ENCODE peak calls at places on chromosomes 3 and 15, in four cellular contexts. F is CD8-positive, alpha-beta memory T cell; A is left ventricle myocardium inferior; N is fibroblast of lung. S is an unnamed sample. For H3K4me1, the result is how much of the 10 kb centered on the place peaks cover.

GRCh38 chr3:51620543-51620942 is 50.5 kb upstream of the TEX264 start:
- DNase-seq in A (no peak), N (peak), F (no peak), S (no peak)

GRCh38 chr15:95302206-95302605 is 1028.3 kb upstream of the NR2F2 start:
- DNase-seq in A (no peak), N (no peak), F (no peak), S (no peak)

GRCh38 chr3:134777341-134777740 is 17.7 kb upstream of the EPHB1 start:
- DNase-seq in F (no peak), N (no peak), A (no peak), S (no peak)

GRCh38 chr3:126582286-126582685 is 23.6 kb upstream of the C3orf22 start:
- DNase-seq in N (no peak), A (no peak), F (no peak), S (no peak)

GRCh38 chr3:52851348-52851747 is 16.5 kb upstream of the MUSTN1 start:
- DNase-seq in N (peak), F (no peak), A (no peak), S (no peak)

GRCh38 chr15:40272713-40273056 is 10.2 kb downstream of the ANKRD63 start:
- DNase-seq in F (no peak), N (no peak), A (no peak), S (no peak)

GRCh38 chr15:74793135-74794028 is 11.5 kb downstream of the CSK start:
- DNase-seq in N (no peak), F (peak), A (no peak), S (no peak)

GRCh38 chr3:63228677-63229076 is 49.4 kb upstream of the SYNPR start:
- DNase-seq in F (no peak), N (peak), A (no peak), S (no peak)

GRCh38 chr15:57031605-57032004 is 113.2 kb downstream of the TCF12 start:
- DNase-seq in N (peak), A (no peak), F (no peak), S (no peak)

GRCh38 chr3:154130540-154130939 is 9.3 kb downstream of the ARHGEF26 start:
- DNase-seq in A (no peak), N (no peak), F (no peak), S (no peak)

GRCh38 chr3:143329567-143330164 is 210.1 kb downstream of the CHST2 start:
- DNase-seq in A (no peak), N (no peak), F (no peak), S (no peak)

GRCh38 chr3:46423588-46423987 is 16.5 kb downstream of the CCRL2 start:
- DNase-seq in A (no peak), F (no peak), N (no peak), S (no peak)

GRCh38 chr3:15638193-15638890 is 36.8 kb downstream of the BTD start:
- DNase-seq in F (no peak), A (no peak), N (peak), S (no peak)

GRCh38 chr3:71753716-71754609 is at the start of gene GPR27:
- DNase-seq in F (no peak), N (peak), A (peak), S (no peak)

GRCh38 chr15:55742498-55742926 is 440 bp downstream of the PRTG start:
- DNase-seq in N (peak), A (peak), F (no peak), S (no peak)

GRCh38 chr3:4223783-4224182 is 79.4 kb upstream of the SETMAR start:
- DNase-seq in F (no peak), N (no peak), A (no peak), S (no peak)

GRCh38 chr15:36075333-36075732 is 504.1 kb upstream of the CDIN1 start:
- DNase-seq in N (peak), A (no peak), F (no peak), S (no peak)

GRCh38 chr3:39086066-39086657 is 21.3 kb downstream of the GORASP1 start:
- DNase-seq in A (no peak), N (no peak), F (no peak), S (no peak)

GRCh38 chr3:66378256-66378655 is 122.6 kb downstream of the LRIG1 start:
- DNase-seq in N (no peak), A (no peak), F (peak), S (no peak)

GRCh38 chr3:13282986-13283876 is 136.9 kb downstream of the NUP210 start:
- DNase-seq in F (no peak), N (no peak), A (no peak), S (no peak)

GRCh38 chr3:3699816-3700633 is 99.2 kb upstream of the LRRN1 start:
- DNase-seq in F (no peak), N (no peak), A (no peak), S (no peak)

GRCh38 chr3:30639937-30640336 is 33.5 kb downstream of the TGFBR2 start:
- DNase-seq in N (no peak), A (no peak), F (no peak), S (no peak)

GRCh38 chr15:22966321-22967083 is 13.7 kb downstream of the CYFIP1 start:
- DNase-seq in F (no peak), N (no peak), A (no peak), S (no peak)

GRCh38 chr15:88644741-88645140 is 5.9 kb downstream of the ISG20 start:
- DNase-seq in A (no peak), F (no peak), N (no peak), S (no peak)

GRCh38 chr3:43104039-43104438 is 1.8 kb downstream of the POMGNT2 start:
- DNase-seq in A (no peak), F (no peak), N (no peak), S (no peak)

GRCh38 chr15:69573815-69574472 is 121.3 kb downstream of the RPLP1 start:
- DNase-seq in N (no peak), A (no peak), F (no peak), S (no peak)

GRCh38 chr3:155069729-155070128 is 10.4 kb upstream of the MME start:
- DNase-seq in N (peak), A (no peak), F (no peak), S (no peak)

GRCh38 chr3:190260301-190260700 is 61.9 kb downstream of the CLDN1 start:
- DNase-seq in F (no peak), N (peak), A (no peak), S (no peak)

GRCh38 chr3:190261015-190261414 is 61.2 kb downstream of the CLDN1 start:
- DNase-seq in N (peak), A (no peak), F (no peak), S (no peak)

GRCh38 chr3:190261740-190262139 is 60.5 kb downstream of the CLDN1 start:
- DNase-seq in F (no peak), A (no peak), N (no peak), S (no peak)

GRCh38 chr3:190258634-190259033 is 63.6 kb downstream of the CLDN1 start:
- DNase-seq in N (no peak), F (no peak), A (peak), S (no peak)
- H3K4me3 ChIP-seq in N (no peak), F (no peak), A (no peak), S (no peak)

GRCh38 chr3:33440328-33440577 is at the start of gene UBP1:
- DNase-seq in A (peak), N (no peak), F (peak), S (no peak)

GRCh38 chr3:33437556-33438283 is 2.5 kb downstream of the UBP1 start:
- DNase-seq in F (no peak), N (peak), A (peak), S (no peak)

GRCh38 chr3:33439421-33440327 is 531 bp downstream of the UBP1 start:
- DNase-seq in N (peak), F (peak), A (peak), S (peak)

GRCh38 chr3:33438871-33439270 is 1.3 kb downstream of the UBP1 start:
- DNase-seq in N (peak), F (no peak), A (no peak), S (no peak)

GRCh38 chr3:33438284-33438668 is 1.9 kb downstream of the UBP1 start:
- DNase-seq in N (peak), A (no peak), F (no peak), S (no peak)
- H3K4me1 ChIP-seq in N (under half), A (half or more), F (under half), S (under half)

DNA sequence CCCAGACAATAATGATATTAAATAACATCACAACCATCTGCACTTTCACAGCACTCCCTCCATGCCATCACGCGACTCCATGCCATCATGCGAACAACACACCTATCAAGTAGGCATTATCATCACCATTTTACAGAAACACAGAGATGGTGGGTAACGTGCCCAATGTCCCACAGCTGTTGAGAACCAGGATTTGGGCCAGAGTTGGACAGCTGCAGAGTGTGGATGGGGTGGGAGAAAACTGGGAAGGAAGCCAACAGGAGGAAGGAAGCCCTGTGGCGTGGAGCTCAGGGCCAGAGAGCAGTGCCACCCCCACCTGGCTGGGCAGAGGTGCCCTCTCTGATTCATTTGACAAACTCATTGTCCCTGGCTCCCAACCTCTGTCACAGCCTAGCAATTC is 29.0 kb downstream of the RBPMS2 start:
- DNase-seq in A (no peak), N (no peak), F (no peak), S (no peak)
- H3K27ac ChIP-seq in A (peak), N (no peak), F (no peak), S (peak)

DNA sequence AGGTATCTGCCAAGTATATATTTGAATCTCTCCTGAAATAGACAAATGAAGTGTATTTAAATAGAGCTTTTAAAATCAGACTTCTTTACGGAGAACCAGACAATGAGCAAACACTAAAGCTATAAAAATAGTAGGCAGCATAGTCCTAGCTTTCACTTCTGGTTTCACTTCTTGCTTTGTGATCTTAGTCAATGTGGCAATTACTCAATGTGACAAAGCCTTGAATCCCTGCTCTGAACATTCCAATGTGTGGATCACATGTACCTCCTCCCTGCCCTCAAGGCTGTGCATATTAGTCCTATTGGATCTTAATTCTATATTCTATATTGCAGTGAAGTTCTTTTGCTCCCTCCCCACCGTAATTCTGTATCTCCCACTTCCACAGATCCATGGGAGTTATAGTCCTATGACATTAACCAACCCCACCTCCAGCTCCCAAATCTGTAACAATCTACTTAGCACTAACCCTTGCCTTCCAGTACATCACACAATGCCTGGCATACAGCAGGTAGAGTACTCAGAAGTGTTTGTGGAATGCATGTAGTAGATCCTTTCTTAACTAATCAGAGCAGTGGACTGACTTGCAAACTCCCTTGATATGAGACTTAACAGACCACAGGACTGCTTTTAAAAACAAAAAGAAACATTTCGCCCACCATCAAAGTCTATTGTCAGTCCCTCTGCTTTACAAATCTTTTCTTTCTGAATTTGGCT is 24.3 kb upstream of the CP start:
- DNase-seq in N (peak), A (no peak), F (no peak), S (no peak)
- H3K4me3 ChIP-seq in N (no peak), A (peak), F (no peak), S (no peak)

GRCh38 chr15:94064676-94065313 is 166.6 kb upstream of the MCTP2 start:
- DNase-seq in A (no peak), F (no peak), N (no peak), S (no peak)
- H3K4me1 ChIP-seq in A (under half), F (under half), N (under half), S (under half)

GRCh38 chr3:73622135-73622534 is 2.6 kb downstream of the PDZRN3 start:
- DNase-seq in F (no peak), N (peak), A (peak), S (no peak)

GRCh38 chr3:73623316-73623715 is 1.4 kb downstream of the PDZRN3 start:
- DNase-seq in A (peak), N (peak), F (no peak), S (no peak)

GRCh38 chr3:73623996-73624362 is 762 bp downstream of the PDZRN3 start:
- DNase-seq in N (peak), A (peak), F (no peak), S (no peak)

GRCh38 chr3:73618461-73618860 is 6.3 kb downstream of the PDZRN3 start:
- DNase-seq in A (no peak), N (no peak), F (no peak), S (no peak)

DNA sequence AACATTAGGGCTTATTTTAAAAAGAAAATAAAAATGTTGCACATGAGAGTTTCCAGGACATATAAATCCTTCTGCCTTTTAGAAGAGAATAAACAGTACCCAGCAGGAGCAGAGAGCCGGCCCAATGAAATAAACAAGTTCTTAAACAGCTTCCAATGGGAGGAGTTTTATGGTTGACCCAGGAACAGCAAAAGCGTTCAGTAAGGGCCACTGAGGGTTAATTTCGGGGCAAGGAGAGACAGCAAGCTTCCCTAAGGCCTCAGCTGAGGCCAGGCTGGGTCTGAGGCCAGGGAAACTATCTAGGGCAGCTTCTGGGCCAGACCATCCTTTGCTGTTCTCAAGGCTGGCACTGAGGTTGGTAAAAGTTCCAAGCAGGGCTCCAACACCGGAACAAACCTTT is 3.4 kb downstream of the PDZRN3 start:
- DNase-seq in F (no peak), N (peak), A (peak), S (no peak)
- H3K27ac ChIP-seq in F (no peak), N (peak), A (peak), S (peak)

DNA sequence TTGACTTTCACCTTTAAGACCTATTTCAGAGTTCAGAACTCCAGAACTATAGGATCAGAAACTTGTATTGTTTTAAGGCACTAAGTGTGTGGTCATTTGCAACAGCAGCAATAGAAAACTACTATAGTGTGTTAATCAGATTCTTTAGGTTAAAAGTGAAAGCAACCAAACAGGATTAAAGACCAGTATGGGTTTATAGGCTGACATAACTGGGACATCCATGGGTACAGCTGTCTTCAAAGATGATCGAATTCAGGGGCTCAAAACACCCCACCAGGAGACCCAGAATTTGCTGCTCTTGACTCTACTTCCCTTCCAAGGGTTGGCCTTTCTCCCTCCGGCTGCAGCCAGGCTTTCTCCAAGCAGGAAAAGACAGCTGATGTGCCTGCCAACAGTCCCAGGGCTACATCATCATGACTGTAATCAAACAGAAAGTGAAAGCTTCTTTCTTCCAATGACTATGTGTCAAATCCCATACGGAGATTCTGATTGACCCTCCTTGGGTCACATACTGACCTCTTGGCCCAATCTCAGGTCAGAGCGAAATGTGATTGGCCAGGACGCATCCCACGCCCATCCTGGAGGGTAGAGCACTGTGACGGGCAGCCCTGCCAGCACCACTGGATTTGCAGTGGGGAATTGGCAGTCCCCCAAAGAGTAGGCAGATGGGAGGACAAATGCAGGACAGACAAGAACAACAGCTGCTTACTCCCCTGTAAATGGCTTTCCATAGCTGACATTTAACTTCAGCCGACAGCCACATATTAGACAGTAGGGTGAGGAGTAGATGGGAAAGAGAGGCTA is 51.4 kb upstream of the RNF7 start:
- DNase-seq in N (peak), F (no peak), A (peak), S (peak)
- H3K4me3 ChIP-seq in N (peak), F (peak), A (peak), S (peak)

GRCh38 chr15:48858401-48858800 is 19.5 kb upstream of the EID1 start:
- DNase-seq in F (no peak), N (peak), A (no peak), S (no peak)
- H3K4me1 ChIP-seq in F (under half), N (under half), A (under half), S (under half)

GRCh38 chr15:68531794-68532193 is 47.0 kb upstream of the CORO2B start:
- DNase-seq in N (no peak), F (no peak), A (no peak), S (no peak)

GRCh38 chr15:68526269-68526668 is 52.5 kb upstream of the CORO2B start:
- DNase-seq in N (peak), F (no peak), A (no peak), S (no peak)

GRCh38 chr15:68525815-68526214 is 53.0 kb upstream of the CORO2B start:
- DNase-seq in N (no peak), F (no peak), A (no peak), S (no peak)

GRCh38 chr15:68526784-68527183 is 52.0 kb upstream of the CORO2B start:
- DNase-seq in N (no peak), A (no peak), F (no peak), S (no peak)

GRCh38 chr15:68528891-68529290 is 49.9 kb upstream of the CORO2B start:
- DNase-seq in F (no peak), A (no peak), N (no peak), S (no peak)
- H3K27ac ChIP-seq in F (no peak), A (no peak), N (no peak), S (no peak)

DNA sequence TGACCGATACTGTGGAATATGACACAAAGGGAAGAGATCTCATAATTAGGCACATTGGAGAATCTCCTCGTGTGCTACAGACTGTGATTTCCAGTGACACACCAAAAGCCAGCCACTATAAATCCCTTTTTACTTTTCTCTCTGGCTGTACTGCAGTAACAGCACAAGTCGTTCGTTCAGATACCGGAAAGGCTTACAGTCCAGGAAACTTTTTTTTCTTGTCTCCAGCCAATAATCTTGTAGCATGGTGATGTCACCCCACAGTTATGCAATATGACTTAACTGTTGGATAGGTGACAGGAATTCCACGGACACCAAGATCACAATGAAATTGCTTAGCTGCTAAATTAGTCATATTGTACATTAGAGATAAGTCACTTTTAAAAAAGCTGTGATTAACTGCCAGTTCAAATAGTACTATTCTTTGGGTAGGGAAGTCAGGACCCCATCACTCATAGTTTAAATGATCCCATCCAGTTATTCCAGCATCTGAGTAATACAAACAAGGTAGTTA is 36.3 kb upstream of the TSC22D2 start:
- DNase-seq in F (no peak), A (no peak), N (peak), S (peak)
- H3K4me3 ChIP-seq in F (no peak), A (peak), N (peak), S (peak)